ENCODE peak calls at places on chromosome 12, in ten cellular contexts. One of them, this sample, is unnamed.

GRCh38 chr12:31897791-31898503 is 61.3 kb upstream of the RESF1 start:
- DNase-seq in ovary: no peak
- DNase-seq in left kidney: peak; percentile 75
- DNase-seq in ascending aorta: no peak
- DNase-seq in NCI-H510A: peak; percentile 7
- DNase-seq in astrocyte of the spinal cord: peak; percentile 28
- DNase-seq in NCI-H1092 treated with DMSO at 0.1 percent for 48 hours: no peak
- DNase-seq in HCEC 1CT: no peak
- DNase-seq in hepatocyte: peak; percentile 24
- DNase-seq in fibroblast of lung: peak; percentile 50
- DNase-seq in this sample: no peak

GRCh38 chr12:94073441-94074051 is 74.8 kb upstream of the PLXNC1 start:
- DNase-seq in ovary: no peak
- DNase-seq in left kidney: no peak
- DNase-seq in ascending aorta: peak; percentile 78
- DNase-seq in NCI-H510A: no peak
- DNase-seq in astrocyte of the spinal cord: no peak
- DNase-seq in NCI-H1092 treated with DMSO at 0.1 percent for 48 hours: no peak
- DNase-seq in HCEC 1CT: no peak
- DNase-seq in hepatocyte: no peak
- DNase-seq in fibroblast of lung: no peak
- DNase-seq in this sample: peak; percentile 95

GRCh38 chr12:104877107-104877705 is 80.9 kb downstream of the SLC41A2 start:
- DNase-seq in ovary: peak; percentile 44
- DNase-seq in left kidney: peak; percentile 74
- DNase-seq in ascending aorta: no peak
- DNase-seq in NCI-H510A: no peak
- DNase-seq in astrocyte of the spinal cord: peak; percentile 65
- DNase-seq in NCI-H1092 treated with DMSO at 0.1 percent for 48 hours: peak; percentile 4
- DNase-seq in HCEC 1CT: peak; percentile 27
- DNase-seq in hepatocyte: peak; percentile 46
- DNase-seq in fibroblast of lung: peak; percentile 46
- DNase-seq in this sample: peak; percentile 34

GRCh38 chr12:1630827-1631591 is 2.0 kb downstream of the WNT5B start:
- DNase-seq in ovary: no peak
- DNase-seq in left kidney: peak; percentile 71
- DNase-seq in ascending aorta: no peak
- DNase-seq in NCI-H510A: no peak
- DNase-seq in astrocyte of the spinal cord: peak; percentile 77
- DNase-seq in NCI-H1092 treated with DMSO at 0.1 percent for 48 hours: no peak
- DNase-seq in HCEC 1CT: no peak
- DNase-seq in hepatocyte: peak; percentile 72
- DNase-seq in fibroblast of lung: peak; percentile 62
- DNase-seq in this sample: no peak

GRCh38 chr12:86052921-86053320 is 178.8 kb downstream of the NTS start:
- DNase-seq in ovary: no peak
- DNase-seq in left kidney: no peak
- DNase-seq in ascending aorta: no peak
- DNase-seq in NCI-H510A: no peak
- DNase-seq in astrocyte of the spinal cord: no peak
- DNase-seq in NCI-H1092 treated with DMSO at 0.1 percent for 48 hours: no peak
- DNase-seq in HCEC 1CT: peak; percentile 31
- DNase-seq in hepatocyte: no peak
- DNase-seq in fibroblast of lung: no peak
- DNase-seq in this sample: no peak

GRCh38 chr12:42023733-42024494 is 120.8 kb downstream of the GXYLT1 start:
- DNase-seq in ovary: peak; percentile 82
- DNase-seq in left kidney: peak; percentile 93
- DNase-seq in ascending aorta: peak; percentile 12
- DNase-seq in NCI-H510A: no peak
- DNase-seq in astrocyte of the spinal cord: peak; percentile 73
- DNase-seq in NCI-H1092 treated with DMSO at 0.1 percent for 48 hours: peak; percentile 49
- DNase-seq in HCEC 1CT: peak; percentile 34
- DNase-seq in hepatocyte: peak; percentile 83
- DNase-seq in fibroblast of lung: peak; percentile 69
- DNase-seq in this sample: peak; percentile 65

GRCh38 chr12:3273409-3273853 is 196.3 kb downstream of the TSPAN9 start:
- DNase-seq in ovary: no peak
- DNase-seq in left kidney: no peak
- DNase-seq in ascending aorta: no peak
- DNase-seq in NCI-H510A: no peak
- DNase-seq in astrocyte of the spinal cord: peak; percentile 43
- DNase-seq in NCI-H1092 treated with DMSO at 0.1 percent for 48 hours: no peak
- DNase-seq in HCEC 1CT: peak; percentile 26
- DNase-seq in hepatocyte: no peak
- DNase-seq in fibroblast of lung: peak; percentile 71
- DNase-seq in this sample: peak; percentile 47

GRCh38 chr12:98073610-98074009 is 441.8 kb upstream of the TMPO start:
- DNase-seq in ovary: no peak
- DNase-seq in left kidney: no peak
- DNase-seq in ascending aorta: no peak
- DNase-seq in NCI-H510A: no peak
- DNase-seq in astrocyte of the spinal cord: no peak
- DNase-seq in NCI-H1092 treated with DMSO at 0.1 percent for 48 hours: no peak
- DNase-seq in HCEC 1CT: no peak
- DNase-seq in hepatocyte: peak; percentile 22
- DNase-seq in fibroblast of lung: no peak
- DNase-seq in this sample: no peak

GRCh38 chr12:87518508-87518907 is 510.7 kb downstream of the C12orf50 start:
- DNase-seq in ovary: no peak
- DNase-seq in left kidney: no peak
- DNase-seq in ascending aorta: no peak
- DNase-seq in NCI-H510A: no peak
- DNase-seq in astrocyte of the spinal cord: peak; percentile 16
- DNase-seq in NCI-H1092 treated with DMSO at 0.1 percent for 48 hours: no peak
- DNase-seq in HCEC 1CT: peak; percentile 20
- DNase-seq in hepatocyte: no peak
- DNase-seq in fibroblast of lung: peak; percentile 80
- DNase-seq in this sample: no peak

GRCh38 chr12:24705741-24706358 is 243.1 kb downstream of the BCAT1 start:
- DNase-seq in ovary: no peak
- DNase-seq in left kidney: no peak
- DNase-seq in ascending aorta: no peak
- DNase-seq in NCI-H510A: no peak
- DNase-seq in astrocyte of the spinal cord: no peak
- DNase-seq in NCI-H1092 treated with DMSO at 0.1 percent for 48 hours: no peak
- DNase-seq in HCEC 1CT: no peak
- DNase-seq in hepatocyte: no peak
- DNase-seq in fibroblast of lung: peak; percentile 51
- DNase-seq in this sample: no peak

GRCh38 chr12:4119157-4119761 is 154.3 kb upstream of the CCND2 start:
- DNase-seq in ovary: no peak
- DNase-seq in left kidney: no peak
- DNase-seq in ascending aorta: no peak
- DNase-seq in NCI-H510A: no peak
- DNase-seq in astrocyte of the spinal cord: no peak
- DNase-seq in NCI-H1092 treated with DMSO at 0.1 percent for 48 hours: no peak
- DNase-seq in HCEC 1CT: no peak
- DNase-seq in hepatocyte: no peak
- DNase-seq in fibroblast of lung: no peak
- DNase-seq in this sample: no peak

GRCh38 chr12:76020731-76021672 is 10.6 kb downstream of the PHLDA1 start:
- DNase-seq in ovary: peak; percentile 37
- DNase-seq in left kidney: no peak
- DNase-seq in ascending aorta: no peak
- DNase-seq in NCI-H510A: no peak
- DNase-seq in astrocyte of the spinal cord: peak; percentile 99
- DNase-seq in NCI-H1092 treated with DMSO at 0.1 percent for 48 hours: no peak
- DNase-seq in HCEC 1CT: peak; percentile 99
- DNase-seq in hepatocyte: peak; percentile 58
- DNase-seq in fibroblast of lung: peak; percentile 99
- DNase-seq in this sample: no peak

GRCh38 chr12:57934804-57935203 is 6.6 kb upstream of the ATP23 start:
- DNase-seq in ovary: no peak
- DNase-seq in left kidney: no peak
- DNase-seq in ascending aorta: no peak
- DNase-seq in NCI-H510A: no peak
- DNase-seq in astrocyte of the spinal cord: no peak
- DNase-seq in NCI-H1092 treated with DMSO at 0.1 percent for 48 hours: no peak
- DNase-seq in HCEC 1CT: no peak
- DNase-seq in hepatocyte: no peak
- DNase-seq in fibroblast of lung: no peak
- DNase-seq in this sample: no peak

GRCh38 chr12:124151583-124151982 is 143.3 kb upstream of the RFLNA start:
- DNase-seq in ovary: no peak
- DNase-seq in left kidney: no peak
- DNase-seq in ascending aorta: no peak
- DNase-seq in NCI-H510A: no peak
- DNase-seq in astrocyte of the spinal cord: no peak
- DNase-seq in NCI-H1092 treated with DMSO at 0.1 percent for 48 hours: no peak
- DNase-seq in HCEC 1CT: no peak
- DNase-seq in hepatocyte: no peak
- DNase-seq in fibroblast of lung: no peak
- DNase-seq in this sample: no peak

GRCh38 chr12:7395950-7396349 is 48.0 kb downstream of the CD163L1 start:
- DNase-seq in ovary: no peak
- DNase-seq in left kidney: no peak
- DNase-seq in ascending aorta: no peak
- DNase-seq in NCI-H510A: no peak
- DNase-seq in astrocyte of the spinal cord: peak; percentile 3
- DNase-seq in NCI-H1092 treated with DMSO at 0.1 percent for 48 hours: no peak
- DNase-seq in HCEC 1CT: peak; percentile 74
- DNase-seq in hepatocyte: no peak
- DNase-seq in fibroblast of lung: no peak
- DNase-seq in this sample: no peak

GRCh38 chr12:111597731-111598636 is 1.1 kb downstream of the ATXN2 start:
- DNase-seq in ovary: peak; percentile 76
- DNase-seq in left kidney: peak; percentile 88
- DNase-seq in ascending aorta: peak; percentile 12
- DNase-seq in NCI-H510A: peak; percentile 19
- DNase-seq in astrocyte of the spinal cord: peak; percentile 29
- DNase-seq in NCI-H1092 treated with DMSO at 0.1 percent for 48 hours: peak; percentile 5
- DNase-seq in HCEC 1CT: peak; percentile 26
- DNase-seq in hepatocyte: peak; percentile 63
- DNase-seq in fibroblast of lung: peak; percentile 27
- DNase-seq in this sample: peak; percentile 37

GRCh38 chr12:105321125-105321524 is 9.4 kb upstream of the C12orf75 start:
- DNase-seq in ovary: no peak
- DNase-seq in left kidney: no peak
- DNase-seq in ascending aorta: no peak
- DNase-seq in NCI-H510A: no peak
- DNase-seq in astrocyte of the spinal cord: no peak
- DNase-seq in NCI-H1092 treated with DMSO at 0.1 percent for 48 hours: no peak
- DNase-seq in HCEC 1CT: no peak
- DNase-seq in hepatocyte: no peak
- DNase-seq in fibroblast of lung: no peak
- DNase-seq in this sample: no peak

GRCh38 chr12:38961044-38961443 is 55.7 kb upstream of the CPNE8 start:
- DNase-seq in ovary: no peak
- DNase-seq in left kidney: no peak
- DNase-seq in ascending aorta: no peak
- DNase-seq in NCI-H510A: no peak
- DNase-seq in astrocyte of the spinal cord: no peak
- DNase-seq in NCI-H1092 treated with DMSO at 0.1 percent for 48 hours: no peak
- DNase-seq in HCEC 1CT: no peak
- DNase-seq in hepatocyte: no peak
- DNase-seq in fibroblast of lung: no peak
- DNase-seq in this sample: no peak

GRCh38 chr12:64670856-64671639 is 60.8 kb downstream of the RASSF3 start:
- DNase-seq in ovary: no peak
- DNase-seq in left kidney: peak; percentile 33
- DNase-seq in ascending aorta: no peak
- DNase-seq in NCI-H510A: no peak
- DNase-seq in astrocyte of the spinal cord: peak; percentile 63
- DNase-seq in NCI-H1092 treated with DMSO at 0.1 percent for 48 hours: no peak
- DNase-seq in HCEC 1CT: peak; percentile 69
- DNase-seq in hepatocyte: no peak
- DNase-seq in fibroblast of lung: peak; percentile 78
- DNase-seq in this sample: peak; percentile 30

GRCh38 chr12:1519642-1520041 is 74.7 kb downstream of the FBXL14 start:
- DNase-seq in ovary: no peak
- DNase-seq in left kidney: no peak
- DNase-seq in ascending aorta: no peak
- DNase-seq in NCI-H510A: no peak
- DNase-seq in astrocyte of the spinal cord: no peak
- DNase-seq in NCI-H1092 treated with DMSO at 0.1 percent for 48 hours: no peak
- DNase-seq in HCEC 1CT: no peak
- DNase-seq in hepatocyte: no peak
- DNase-seq in fibroblast of lung: peak; percentile 22
- DNase-seq in this sample: no peak

GRCh38 chr12:47507221-47507620 is 198.6 kb downstream of the RPAP3 start:
- DNase-seq in ovary: no peak
- DNase-seq in left kidney: no peak
- DNase-seq in ascending aorta: no peak
- DNase-seq in NCI-H510A: no peak
- DNase-seq in astrocyte of the spinal cord: no peak
- DNase-seq in NCI-H1092 treated with DMSO at 0.1 percent for 48 hours: no peak
- DNase-seq in HCEC 1CT: no peak
- DNase-seq in hepatocyte: no peak
- DNase-seq in fibroblast of lung: peak; percentile 54
- DNase-seq in this sample: no peak

GRCh38 chr12:66697404-66697803 is 18.5 kb upstream of the GRIP1 start:
- DNase-seq in ovary: no peak
- DNase-seq in left kidney: no peak
- DNase-seq in ascending aorta: no peak
- DNase-seq in NCI-H510A: no peak
- DNase-seq in astrocyte of the spinal cord: no peak
- DNase-seq in NCI-H1092 treated with DMSO at 0.1 percent for 48 hours: no peak
- DNase-seq in HCEC 1CT: no peak
- DNase-seq in hepatocyte: no peak
- DNase-seq in fibroblast of lung: no peak
- DNase-seq in this sample: no peak

GRCh38 chr12:82635263-82635662 is 51.4 kb upstream of the TMTC2 start:
- DNase-seq in ovary: no peak
- DNase-seq in left kidney: no peak
- DNase-seq in ascending aorta: no peak
- DNase-seq in NCI-H510A: no peak
- DNase-seq in astrocyte of the spinal cord: no peak
- DNase-seq in NCI-H1092 treated with DMSO at 0.1 percent for 48 hours: no peak
- DNase-seq in HCEC 1CT: no peak
- DNase-seq in hepatocyte: no peak
- DNase-seq in fibroblast of lung: no peak
- DNase-seq in this sample: no peak

This sample was measured in cerebellar cortex.